ENCODE peak calls at places on chromosomes 7 and 10, in nine cellular contexts. R, D, Q, H, F, U, I, B and E are unnamed samples.

GRCh38 chr10:133205146-133205545 is 24.9 kb upstream of the UTF1 start:
- DNase-seq in D (no peak), U (no peak), I (no peak), Q (no peak), F (no peak), R (no peak), H (no peak), B (no peak), E (no peak)

GRCh38 chr10:77801474-77802238 is 124.9 kb downstream of the DLG5 start:
- DNase-seq in R (peak; percentile 89), H (no peak), D (no peak), U (no peak), F (peak; percentile 61), Q (no peak), B (no peak), I (no peak), E (no peak)

GRCh38 chr10:75639726-75640125 is 208.3 kb downstream of the LRMDA start:
- DNase-seq in U (no peak), Q (no peak), D (no peak), B (no peak), I (no peak), H (no peak), R (no peak), F (no peak), E (no peak)

GRCh38 chr10:22251751-22252285 is 34.0 kb upstream of the EBLN1 start:
- DNase-seq in U (peak; percentile 58), F (peak; percentile 49), B (peak; percentile 74), I (peak; percentile 77), Q (peak; percentile 66), D (peak; percentile 22), H (peak; percentile 69), R (peak; percentile 37), E (peak; percentile 48)

GRCh38 chr7:44639701-44640321 is 33.4 kb downstream of the OGDH start:
- DNase-seq in I (no peak), F (peak; percentile 77), Q (peak; percentile 21), H (no peak), U (peak; percentile 60), R (peak; percentile 94), B (no peak), D (peak; percentile 41), E (no peak)

GRCh38 chr7:132666786-132667185 is 90.5 kb upstream of the PLXNA4 start:
- DNase-seq in Q (no peak), I (no peak), U (no peak), B (no peak), R (no peak), H (no peak), F (no peak), D (no peak), E (no peak)

GRCh38 chr10:67839957-67840356 is 2.0 kb upstream of the DNAJC12 start:
- DNase-seq in Q (no peak), F (peak; percentile 66), U (no peak), H (no peak), R (peak; percentile 77), I (no peak), D (no peak), B (no peak), E (no peak)

GRCh38 chr7:76222333-76222732 is 20.6 kb downstream of the SRRM3 start:
- DNase-seq in R (no peak), Q (no peak), U (no peak), H (no peak), I (no peak), B (no peak), F (no peak), D (no peak), E (no peak)

GRCh38 chr7:120806669-120807068 is 51.3 kb downstream of the TSPAN12 start:
- DNase-seq in H (no peak), Q (no peak), F (peak; percentile 45), R (peak; percentile 66), D (no peak), U (no peak), I (no peak), B (peak; percentile 26), E (no peak)

GRCh38 chr7:19107142-19107391 is 10.4 kb downstream of the TWIST1 start:
- DNase-seq in F (no peak), U (no peak), I (no peak), Q (peak; percentile 51), H (no peak), R (no peak), B (no peak), D (no peak), E (no peak)

GRCh38 chr7:51340936-51341335 is 24.3 kb upstream of the COBL start:
- DNase-seq in R (no peak), F (no peak), I (no peak), B (no peak), H (no peak), U (no peak), D (no peak), Q (no peak), E (no peak)

GRCh38 chr10:132554053-132554990 is 16.7 kb downstream of the INPP5A start:
- DNase-seq in R (no peak), D (no peak), B (peak; percentile 17), F (no peak), U (no peak), I (no peak), H (peak; percentile 41), Q (no peak), E (peak; percentile 3)

GRCh38 chr10:124359336-124359832 is 59.3 kb downstream of the OAT start:
- DNase-seq in B (no peak), R (no peak), D (no peak), U (no peak), H (no peak), Q (no peak), I (no peak), F (peak; percentile 10), E (no peak)

GRCh38 chr10:132593900-132594876 is 56.6 kb downstream of the INPP5A start:
- DNase-seq in U (no peak), H (no peak), I (no peak), B (peak; percentile 86), D (no peak), F (no peak), R (no peak), Q (no peak), E (no peak)

GRCh38 chr7:30080818-30081217 is 52.6 kb downstream of the PLEKHA8 start:
- DNase-seq in H (no peak), U (no peak), B (no peak), F (no peak), R (no peak), D (no peak), I (no peak), Q (no peak), E (no peak)

GRCh38 chr7:155090647-155091046 is 20.5 kb downstream of the HTR5A start:
- DNase-seq in I (no peak), B (no peak), U (no peak), Q (no peak), R (peak; percentile 6), F (no peak), H (no peak), D (no peak), E (no peak)

DNA sequence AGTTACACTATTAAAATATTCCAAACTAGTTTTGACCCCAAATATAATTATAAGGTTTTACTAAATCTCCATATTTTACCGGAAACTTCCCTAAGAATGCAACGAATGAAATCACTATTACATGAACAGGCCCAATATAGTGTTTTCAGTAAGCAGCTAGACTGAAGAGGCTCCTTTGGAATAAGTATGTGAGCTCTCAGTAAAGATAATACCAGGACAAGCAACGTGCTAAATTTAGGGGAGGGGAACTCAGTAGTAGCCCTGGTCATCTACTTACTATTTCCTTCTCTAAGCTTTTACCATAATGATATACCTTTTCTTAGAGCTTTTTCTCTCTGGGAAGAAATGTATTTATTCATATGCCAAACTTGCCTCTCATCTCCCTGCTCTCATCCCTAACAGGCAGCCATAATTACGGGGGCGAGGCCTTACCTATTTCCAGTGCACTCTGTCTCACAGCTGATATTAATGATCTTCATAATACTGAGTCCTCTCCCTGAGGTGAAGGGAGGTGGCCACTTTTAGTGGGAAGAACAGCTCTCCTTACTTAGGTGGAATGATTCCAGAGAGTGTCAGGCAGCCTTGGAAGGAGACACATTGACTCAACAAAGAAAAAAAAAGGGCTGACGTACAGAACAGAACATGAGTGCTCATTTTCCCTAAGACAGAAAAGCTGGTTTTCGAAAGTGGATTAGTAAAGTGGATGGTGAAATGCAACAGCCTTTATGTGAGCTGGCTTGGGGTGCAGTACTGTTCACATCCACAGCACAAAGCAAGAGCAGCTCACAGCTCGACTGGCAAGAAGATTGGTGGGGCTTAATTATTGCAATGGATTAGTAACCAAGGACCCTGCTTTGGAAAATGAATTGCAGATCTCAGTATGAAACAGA is 165.4 kb downstream of the GLI3 start:
- DNase-seq in D (no peak), B (no peak), I (no peak), F (peak; percentile 91), U (no peak), R (peak; percentile 71), H (no peak), Q (peak; percentile 52), E (no peak)
- TF ChIP-seq CTCF in D (peak; percentile 53), B (no peak), I (no peak), F (peak; percentile 42), U (peak; percentile 25), R (peak; percentile 65), H (no peak), Q (peak; percentile 38), E (peak; percentile 69)

GRCh38 chr7:91435386-91436059 is 171.3 kb downstream of the FZD1 start:
- DNase-seq in D (no peak), U (no peak), B (no peak), Q (no peak), I (no peak), F (peak; percentile 73), R (peak; percentile 31), H (no peak), E (no peak)

GRCh38 chr7:91434821-91435220 is 170.6 kb downstream of the FZD1 start:
- DNase-seq in B (no peak), R (no peak), H (no peak), Q (no peak), D (no peak), U (no peak), F (peak; percentile 81), I (no peak), E (no peak)

GRCh38 chr7:91436655-91437054 is 172.4 kb downstream of the FZD1 start:
- DNase-seq in D (no peak), I (no peak), Q (no peak), B (no peak), F (no peak), H (no peak), R (peak; percentile 6), U (no peak), E (no peak)
- TF ChIP-seq CTCF in D (no peak), I (no peak), Q (no peak), B (no peak), F (no peak), H (no peak), R (no peak), U (no peak), E (no peak)

GRCh38 chr10:88728107-88728763 is 22.2 kb downstream of the LIPK start:
- DNase-seq in D (peak; percentile 6), H (peak; percentile 50), I (no peak), U (peak; percentile 29), Q (peak; percentile 81), R (peak; percentile 22), F (peak; percentile 36), B (peak; percentile 33), E (peak; percentile 74)
- TF ChIP-seq CTCF in D (peak; percentile 34), H (no peak), I (no peak), U (peak; percentile 31), Q (peak; percentile 76), R (peak; percentile 28), F (peak; percentile 40), B (no peak), E (peak; percentile 51)

DNA sequence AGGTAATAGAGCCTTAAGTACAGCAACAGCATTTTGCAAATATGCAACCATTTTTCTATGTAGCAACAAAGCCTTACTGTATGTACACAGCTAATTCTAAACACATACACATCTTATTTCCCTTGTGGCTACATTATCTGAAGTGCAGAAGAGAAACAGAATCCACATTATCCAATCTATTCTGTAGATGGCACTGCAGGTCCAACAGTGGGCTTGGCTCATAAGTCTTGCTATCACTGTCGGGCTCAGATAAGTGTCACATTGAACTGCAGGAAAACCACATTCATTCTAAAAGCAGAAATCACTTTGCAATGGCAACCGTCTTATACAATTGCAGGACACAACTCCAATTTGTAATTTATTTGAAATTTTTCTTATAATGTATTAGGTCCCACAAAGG is 109.8 kb upstream of the NOBOX start:
- DNase-seq in B (no peak), U (no peak), F (peak; percentile 28), H (no peak), D (no peak), Q (peak; percentile 59), R (peak; percentile 39), I (no peak), E (no peak)
- TF ChIP-seq CTCF in B (peak; percentile 19), U (peak; percentile 34), F (peak; percentile 36), H (no peak), D (peak; percentile 55), Q (peak; percentile 59), R (peak; percentile 52), I (no peak), E (no peak)